ENCODE peak calls at places on chromosomes 2 and 18, in nine cellular contexts. P is activated T-cell treated with anti-CD3 and anti-CD28 coated beads, Interleukin-2, amount 50 U/mL, for 72 hours; M is AG04450; O is B cell; F is stimulated activated naive B cell treated with anti-CD40 and anti-IgM and Interleukin-4, amounts not matched to agents 10 μg/mL and 1 μg/mL and 100 μg/mL, for 72 hours; Q is left ventricle myocardium inferior; Y is pancreas; J is neural crest cell; S is EH. G is an unnamed sample.
A peak's percentile ranks its signal among the peaks of the same experiment; 100 is the strongest.

GRCh38 chr2:111900859-111901258 is 2.5 kb downstream of the MERTK start:
- DNase-seq in P (no peak), M (no peak), O (no peak), F (no peak), Q (no peak), Y (no peak), J (no peak), S (no peak), G (no peak)

GRCh38 chr2:48070415-48070814 is 164.1 kb upstream of the FBXO11 start:
- DNase-seq in P (no peak), M (no peak), O (no peak), F (no peak), Q (no peak), Y (no peak), J (no peak), S (no peak), G (no peak)

GRCh38 chr2:144705328-144706245 is 185.7 kb upstream of the ZEB2 start:
- DNase-seq in P (no peak), M (no peak), O (no peak), F (no peak), Q (no peak), Y (no peak), J (no peak), S (peak; percentile 74), G (no peak)

GRCh38 chr2:134246154-134246874 is 7.6 kb upstream of the MGAT5 start:
- DNase-seq in P (no peak), M (no peak), O (no peak), F (no peak), Q (no peak), Y (no peak), J (no peak), S (no peak), G (no peak)

GRCh38 chr2:47089083-47089464 is 66.0 kb downstream of the STPG4 start:
- DNase-seq in P (no peak), M (no peak), O (no peak), F (no peak), Q (no peak), Y (no peak), J (no peak), S (peak; percentile 65), G (no peak)

GRCh38 chr18:49224130-49224529 is 236.3 kb downstream of the DYM start:
- DNase-seq in P (no peak), M (no peak), O (no peak), F (no peak), Q (no peak), Y (no peak), J (no peak), S (no peak), G (no peak)

GRCh38 chr2:239717706-239718105 is 307.4 kb downstream of the NDUFA10 start:
- DNase-seq in P (no peak), M (no peak), O (no peak), F (no peak), Q (no peak), Y (no peak), J (no peak), S (no peak), G (peak; percentile 42)

GRCh38 chr18:72840109-72840508 is 27.7 kb downstream of the NETO1 start:
- DNase-seq in P (no peak), M (no peak), O (no peak), F (no peak), Q (no peak), Y (no peak), J (no peak), S (no peak), G (no peak)

GRCh38 chr18:56003009-56003408 is 415.0 kb upstream of the TCF4 start:
- DNase-seq in P (no peak), M (no peak), O (no peak), F (no peak), Q (no peak), Y (no peak), J (no peak), S (no peak), G (no peak)

GRCh38 chr2:99615247-99615771 is 125.5 kb upstream of the REV1 start:
- DNase-seq in P (no peak), M (no peak), O (no peak), F (no peak), Q (no peak), Y (no peak), J (no peak), S (peak; percentile 36), G (no peak)

GRCh38 chr2:105890856-105891255 is 146.1 kb downstream of the NCK2 start:
- DNase-seq in P (no peak), M (no peak), O (no peak), F (no peak), Q (no peak), Y (no peak), J (no peak), S (no peak), G (no peak)

GRCh38 chr2:189165656-189166380 is 13.7 kb downstream of the COL5A2 start:
- DNase-seq in P (no peak), M (no peak), O (no peak), F (no peak), Q (no peak), Y (no peak), J (no peak), S (peak; percentile 44), G (no peak)

GRCh38 chr18:74186661-74187060 is 38.3 kb downstream of the TIMM21 start:
- DNase-seq in P (no peak), M (no peak), O (no peak), F (no peak), Q (no peak), Y (no peak), J (no peak), S (no peak), G (no peak)

GRCh38 chr2:67374481-67374880 is 22.7 kb upstream of the ETAA1 start:
- DNase-seq in P (no peak), M (no peak), O (no peak), F (no peak), Q (no peak), Y (no peak), J (no peak), S (peak; percentile 18), G (no peak)

GRCh38 chr2:176178271-176178806 is 10.1 kb upstream of the HOXD1 start:
- DNase-seq in P (no peak), M (no peak), O (no peak), F (no peak), Q (no peak), Y (no peak), J (no peak), S (no peak), G (no peak)

G was measured in Right ventricle myocardium inferior.